ENCODE peak calls at places on chromosome 3, in nine cellular contexts. R, M, S, D, P, T, U, L and E are unnamed samples. For H3K4me1 and H3K36me3, the result is how much of the 10 kb centered on the place peaks cover.

GRCh38 chr3:60154011-60154410 is 1097.2 kb downstream of the FHIT start:
- DNase-seq in D (no peak), M (no peak), P (no peak), S (no peak), U (no peak), R (no peak), L (no peak), T (no peak), E (no peak)

GRCh38 chr3:43203022-43203421 is 83.3 kb upstream of the SNRK start:
- DNase-seq in M (no peak), S (no peak), R (no peak), L (no peak), P (no peak), U (no peak), T (no peak), D (no peak), E (no peak)

GRCh38 chr3:178895178-178895789 is 176.3 kb downstream of the ZMAT3 start:
- DNase-seq in D (no peak), T (no peak), R (no peak), L (no peak), M (no peak), P (no peak), U (no peak), S (no peak), E (no peak)

GRCh38 chr3:61663728-61664492 is 102.5 kb downstream of the PTPRG start:
- DNase-seq in T (peak), L (peak), P (no peak), M (peak), D (no peak), U (peak), S (no peak), R (no peak), E (no peak)

GRCh38 chr3:166734734-166735133 is 645.4 kb downstream of the ZBBX start:
- DNase-seq in L (peak), P (no peak), S (no peak), U (peak), T (no peak), R (no peak), D (no peak), M (no peak), E (no peak)

GRCh38 chr3:9942164-9942563 is 8.5 kb downstream of the CRELD1 start:
- DNase-seq in T (no peak), D (no peak), R (no peak), P (no peak), S (no peak), M (peak), U (no peak), L (no peak), E (no peak)

GRCh38 chr3:133162906-133163305 is 124.7 kb downstream of the TMEM108 start:
- DNase-seq in D (no peak), L (no peak), P (no peak), T (no peak), U (no peak), R (no peak), M (no peak), S (no peak), E (no peak)

GRCh38 chr3:138974467-138974866 is 27.4 kb downstream of the FOXL2NB start:
- DNase-seq in P (no peak), D (no peak), L (peak), S (no peak), T (peak), R (peak), M (no peak), U (no peak), E (no peak)

GRCh38 chr3:101077361-101078011 is 84.3 kb upstream of the ABI3BP start:
- DNase-seq in T (peak), L (peak), U (peak), M (no peak), D (no peak), P (no peak), R (no peak), S (no peak), E (peak)

GRCh38 chr3:57952208-57952631 is 56.0 kb upstream of the FLNB start:
- DNase-seq in P (no peak), D (no peak), T (peak), R (peak), U (peak), L (peak), S (peak), M (no peak), E (no peak)

GRCh38 chr3:56702487-56703315 is 19.6 kb upstream of the TASOR start:
- DNase-seq in L (peak), S (no peak), R (no peak), U (peak), T (peak), M (no peak), P (peak), D (peak), E (peak)

GRCh38 chr3:11238057-11238456 is 34.1 kb upstream of the ATG7 start:
- DNase-seq in L (peak), T (peak), D (no peak), R (no peak), M (no peak), P (no peak), S (no peak), U (peak), E (no peak)

GRCh38 chr3:97968376-97968775 is 3.9 kb downstream of the RIOX2 start:
- DNase-seq in D (no peak), T (no peak), L (no peak), U (no peak), S (no peak), M (no peak), P (no peak), R (no peak), E (no peak)

GRCh38 chr3:21705769-21706168 is 45.2 kb downstream of the ZNF385D start:
- DNase-seq in D (peak), U (no peak), P (peak), S (no peak), T (peak), M (no peak), R (no peak), L (peak), E (no peak)

GRCh38 chr3:11539677-11540076 is 104.0 kb downstream of the VGLL4 start:
- DNase-seq in L (peak), D (no peak), M (peak), U (peak), R (no peak), T (no peak), S (no peak), P (no peak), E (no peak)

GRCh38 chr3:45760878-45761711 is 35.2 kb downstream of the SLC6A20 start:
- DNase-seq in R (peak), S (no peak), L (peak), U (peak), P (peak), T (peak), M (no peak), D (peak), E (peak)

GRCh38 chr3:143124683-143125520 is 5.3 kb downstream of the CHST2 start:
- DNase-seq in M (no peak), T (no peak), L (peak), R (no peak), P (no peak), D (no peak), U (no peak), S (no peak), E (no peak)

GRCh38 chr3:155308831-155309230 is 15.3 kb upstream of the STRIT1 start:
- DNase-seq in L (peak), M (no peak), T (peak), R (no peak), D (no peak), P (no peak), U (no peak), S (no peak), E (no peak)

GRCh38 chr3:101813817-101814440 is 34.9 kb downstream of the NXPE3 start:
- DNase-seq in R (no peak), M (no peak), L (peak), S (no peak), U (peak), T (peak), D (no peak), P (no peak), E (peak)

GRCh38 chr3:191882289-191882688 is 421.3 kb downstream of the PYDC2 start:
- DNase-seq in L (peak), U (no peak), S (no peak), R (no peak), D (no peak), T (no peak), M (no peak), P (no peak), E (no peak)

GRCh38 chr3:14431928-14432834 is 29.8 kb downstream of the SLC6A6 start:
- DNase-seq in S (peak), R (peak), U (peak), M (peak), L (peak), P (peak), D (peak), T (peak), E (peak)

GRCh38 chr3:39752019-39752637 is 57.3 kb upstream of the MYRIP start:
- DNase-seq in P (no peak), D (no peak), T (no peak), L (no peak), R (no peak), U (no peak), S (no peak), M (no peak), E (no peak)

GRCh38 chr3:71208273-71209095 is 375.0 kb downstream of the FOXP1 start:
- DNase-seq in L (peak), M (no peak), T (no peak), D (no peak), P (peak), R (no peak), U (peak), S (no peak), E (peak)

GRCh38 chr3:24688446-24689148 is 193.9 kb upstream of the THRB start:
- DNase-seq in L (peak), P (no peak), T (peak), S (no peak), M (no peak), D (no peak), R (no peak), U (peak), E (no peak)

GRCh38 chr3:120678331-120678845 is 3.7 kb downstream of the HGD start:
- DNase-seq in L (peak), S (peak), T (peak), D (peak), R (peak), P (peak), M (no peak), U (peak), E (peak)

GRCh38 chr3:110741891-110742290 is 329.7 kb upstream of the NECTIN3 start:
- DNase-seq in S (no peak), R (no peak), P (no peak), M (no peak), L (no peak), T (no peak), U (no peak), D (no peak), E (no peak)

GRCh38 chr3:119781330-119782198 is at the start of gene NR1I2:
- DNase-seq in D (no peak), U (peak), L (no peak), S (no peak), R (no peak), P (no peak), T (no peak), M (no peak), E (peak)

GRCh38 chr3:177034850-177035475 is 162.3 kb downstream of the TBL1XR1 start:
- DNase-seq in D (no peak), S (no peak), R (no peak), P (no peak), U (no peak), M (no peak), L (no peak), T (no peak), E (no peak)

GRCh38 chr3:68049781-68050180 is 395.4 kb upstream of the SUCLG2 start:
- DNase-seq in R (no peak), T (no peak), D (no peak), P (no peak), L (no peak), S (no peak), M (no peak), U (peak), E (peak)

GRCh38 chr3:151085889-151086483 is 522 bp downstream of the MED12L start:
- DNase-seq in L (no peak), S (no peak), P (no peak), D (no peak), U (peak), M (no peak), R (no peak), T (peak), E (no peak)

GRCh38 chr3:98564282-98565005 is 29.0 kb downstream of the CPOX start:
- DNase-seq in M (no peak), R (no peak), D (no peak), T (no peak), U (no peak), S (no peak), P (no peak), L (no peak), E (no peak)

GRCh38 chr3:105406268-105406667 is 39.6 kb downstream of the ALCAM start:
- DNase-seq in M (no peak), T (no peak), L (no peak), R (no peak), P (no peak), U (no peak), S (no peak), D (no peak), E (no peak)

GRCh38 chr3:170323371-170323770 is 34.1 kb upstream of the SKIL start:
- DNase-seq in M (no peak), S (no peak), D (no peak), P (no peak), T (no peak), U (no peak), L (no peak), R (no peak), E (no peak)

GRCh38 chr3:127384717-127385539 is 97.1 kb upstream of the PRR20G start:
- DNase-seq in R (no peak), L (no peak), M (no peak), D (no peak), P (peak), T (no peak), S (no peak), U (no peak), E (no peak)

GRCh38 chr3:96266395-96267187 is 547.8 kb upstream of the EPHA6 start:
- DNase-seq in L (peak), P (no peak), S (no peak), R (no peak), U (peak), D (no peak), M (no peak), T (no peak), E (peak)

GRCh38 chr3:124812291-124813265 is 74.6 kb downstream of the ITGB5 start:
- DNase-seq in L (peak), D (peak), S (peak), U (peak), P (peak), M (no peak), R (peak), T (peak), E (peak)
- H3K4me1 ChIP-seq in L (half or more), D (under half), S (under half), U (half or more), P (under half), M (under half), R (under half), T (under half), E (under half)

DNA sequence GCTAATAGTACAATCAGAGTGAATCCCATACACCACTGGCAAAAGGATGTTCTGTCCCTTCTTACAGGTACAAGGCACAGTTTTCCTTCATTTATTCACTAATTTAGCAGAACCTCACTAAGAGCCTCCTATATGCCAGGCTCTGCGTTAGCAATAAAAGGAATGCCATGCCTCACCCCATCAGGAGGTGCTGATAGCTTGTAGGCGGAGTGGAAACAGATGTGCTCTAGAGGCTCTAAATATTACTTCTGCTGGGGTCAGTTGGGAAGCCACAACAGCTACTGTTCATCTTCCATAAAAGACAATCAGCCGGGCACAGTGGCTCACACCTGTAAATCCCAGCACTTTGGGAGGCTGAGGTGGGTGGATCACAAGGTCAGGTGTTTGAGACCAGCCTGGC is 24.4 kb downstream of the MLH1 start:
- DNase-seq in U (no peak), L (no peak), R (no peak), D (no peak), T (no peak), S (no peak), P (no peak), M (no peak), E (no peak)
- H3K36me3 ChIP-seq in U (under half), L (half or more), R (half or more), D (under half), T (under half), S (under half), P (under half), M (half or more), E (under half)

DNA sequence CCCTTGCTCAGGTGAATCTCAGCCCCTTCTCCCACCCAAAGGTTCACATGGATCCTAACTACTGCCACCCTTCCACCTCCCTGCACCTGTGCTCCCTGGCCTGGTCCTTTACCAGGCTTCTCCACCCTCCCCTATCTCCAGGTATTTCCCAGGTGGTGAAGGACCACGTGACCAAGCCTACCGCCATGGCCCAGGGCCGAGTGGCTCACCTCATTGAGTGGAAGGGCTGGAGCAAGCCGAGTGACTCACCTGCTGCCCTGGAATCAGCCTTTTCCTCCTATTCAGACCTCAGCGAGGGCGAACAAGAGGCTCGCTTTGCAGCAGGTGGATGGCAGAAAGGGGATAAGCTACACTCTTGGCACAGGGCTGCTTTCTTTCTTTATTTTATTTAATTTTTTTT is 4.5 kb downstream of the FAM131A start:
- DNase-seq in M (no peak), S (peak), D (peak), R (no peak), L (peak), U (no peak), P (peak), T (no peak), E (peak)
- H3K4me1 ChIP-seq in M (under half), S (under half), D (under half), R (under half), L (under half), U (under half), P (under half), T (under half), E (under half)

DNA sequence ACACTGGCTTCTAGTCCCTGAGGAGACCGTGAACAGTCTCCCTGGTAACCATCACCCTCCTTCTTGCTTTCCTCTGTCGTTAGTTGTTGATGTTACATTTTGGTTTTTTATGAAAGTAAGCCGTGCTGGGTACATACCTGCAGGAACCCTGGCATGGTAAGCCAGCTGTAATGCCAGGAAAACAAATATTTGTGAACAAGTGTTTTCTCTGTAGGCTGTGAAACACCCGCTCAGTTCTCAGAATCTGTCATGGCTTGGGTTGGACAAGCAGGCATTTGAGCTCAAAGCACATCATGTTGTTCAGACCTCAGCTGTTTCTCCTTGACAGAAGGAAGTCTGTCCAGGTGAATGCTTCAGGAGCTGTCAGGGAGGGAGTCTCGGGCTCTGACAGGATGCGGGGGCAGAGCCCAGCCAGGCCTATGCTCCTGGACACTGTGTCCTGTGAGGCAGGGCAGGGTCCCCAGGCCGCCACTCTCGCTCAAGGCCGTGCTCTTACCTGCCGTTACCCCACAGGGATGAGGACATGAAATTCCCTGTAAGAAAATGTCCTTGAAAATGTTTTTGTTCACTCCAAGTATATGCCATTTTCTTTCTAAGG is 63.7 kb downstream of the BOC start:
- DNase-seq in M (no peak), R (no peak), L (no peak), T (no peak), P (no peak), U (no peak), D (no peak), S (no peak), E (no peak)
- H3K36me3 ChIP-seq in M (under half), R (under half), L (under half), T (under half), P (under half), U (under half), D (under half), S (under half), E (under half)

GRCh38 chr3:16300881-16301359 is 35.9 kb downstream of the OXNAD1 start:
- DNase-seq in S (no peak), U (no peak), L (no peak), D (no peak), T (no peak), R (no peak), M (no peak), P (no peak), E (peak)
- H3K4me1 ChIP-seq in S (under half), U (under half), L (under half), D (under half), T (under half), R (under half), M (under half), P (under half), E (under half)

DNA sequence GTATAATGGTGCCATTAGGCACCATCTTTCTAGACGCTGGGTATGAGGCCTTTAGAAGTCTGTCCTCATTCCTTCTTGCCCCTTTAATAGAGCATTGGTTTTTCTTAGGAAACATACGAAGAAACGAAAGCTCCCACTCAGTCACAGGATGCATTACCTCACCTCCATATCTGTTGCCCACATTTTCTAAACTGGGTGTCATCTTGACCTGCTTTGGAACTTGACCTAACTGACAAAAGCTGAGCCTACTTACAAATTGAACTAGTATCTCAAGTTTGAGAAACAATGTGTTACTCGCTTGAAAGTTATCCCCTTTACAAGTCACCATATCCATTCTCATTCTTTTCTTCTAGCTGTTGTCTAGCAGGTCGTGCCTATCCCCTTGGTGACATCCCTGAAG is 102.7 kb downstream of the VPS8 start:
- DNase-seq in M (no peak), L (no peak), P (no peak), S (no peak), R (no peak), T (no peak), U (no peak), D (no peak), E (no peak)
- H3K36me3 ChIP-seq in M (under half), L (under half), P (under half), S (under half), R (under half), T (under half), U (under half), D (under half), E (under half)

GRCh38 chr3:116069024-116069423 is 376.3 kb downstream of the LSAMP start:
- DNase-seq in T (no peak), L (no peak), P (no peak), U (no peak), R (no peak), D (no peak), S (no peak), M (no peak), E (no peak)

GRCh38 chr3:116065496-116065895 is 379.8 kb downstream of the LSAMP start:
- DNase-seq in S (no peak), L (no peak), T (no peak), D (no peak), U (no peak), R (no peak), P (no peak), M (no peak), E (no peak)

GRCh38 chr3:116059421-116060096 is 385.7 kb downstream of the LSAMP start:
- DNase-seq in D (no peak), L (peak), P (no peak), T (peak), M (peak), S (no peak), R (no peak), U (peak), E (no peak)

GRCh38 chr3:116067275-116067674 is 378.0 kb downstream of the LSAMP start:
- DNase-seq in M (no peak), R (no peak), P (no peak), T (no peak), U (no peak), D (no peak), L (no peak), S (no peak), E (no peak)

DNA sequence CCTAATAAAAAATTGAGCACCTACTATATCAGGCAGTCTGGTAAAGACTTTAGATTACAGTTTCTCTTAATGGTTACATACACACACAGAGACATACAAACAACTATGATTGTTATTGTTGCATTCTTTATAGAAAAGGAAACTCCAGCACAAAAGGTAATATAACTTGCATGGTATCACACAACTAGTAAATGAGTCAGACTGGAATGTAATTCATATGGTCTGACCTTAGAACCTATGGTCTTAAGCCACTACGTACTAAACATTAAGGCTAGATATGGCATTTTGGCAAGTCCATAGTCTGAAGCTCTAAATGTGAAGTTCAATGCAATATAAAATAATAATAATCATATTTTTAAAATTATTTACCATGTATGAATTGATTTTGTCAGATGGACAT is 380.6 kb downstream of the LSAMP start:
- DNase-seq in T (no peak), P (no peak), M (no peak), S (no peak), D (no peak), U (no peak), L (peak), R (no peak), E (no peak)
- H3K4me1 ChIP-seq in T (under half), P (under half), M (under half), S (under half), D (under half), U (under half), L (under half), R (under half), E (under half)